ENCODE peak calls at places on chromosomes 5 and 9, in ten cellular contexts. S is SK-N-SH, M is mucosa of descending colon, L is endothelial cell, O is HFFc6, A is GM10248, E is BE2C, K is A549, F is activated B cell treated with CpG ODN at 0.5 μM for 24 hours, N is mammary epithelial cell. T is an unnamed sample.

GRCh38 chr5:68739752-68740151 is 354.1 kb upstream of the SLC30A5 start:
- DNase-seq in O (no peak), K (no peak), F (no peak), A (peak), M (no peak), S (no peak), L (no peak), N (no peak), E (no peak), T (no peak)

GRCh38 chr5:163458778-163459405 is 1.0 kb downstream of the NUDCD2 start:
- DNase-seq in K (no peak), A (no peak), M (no peak), O (no peak), S (no peak), L (no peak), E (no peak), F (no peak), N (peak), T (no peak)

GRCh38 chr9:18922161-18922910 is 110.7 kb downstream of the SAXO1 start:
- DNase-seq in O (no peak), A (no peak), F (no peak), L (no peak), M (no peak), S (peak), N (no peak), K (no peak), E (no peak), T (no peak)

GRCh38 chr5:94857119-94857518 is 238.7 kb downstream of the SLF1 start:
- DNase-seq in F (no peak), A (no peak), K (no peak), E (no peak), O (no peak), M (no peak), L (no peak), S (no peak), N (no peak), T (no peak)

GRCh38 chr9:113636693-113637092 is 173.2 kb downstream of the RGS3 start:
- DNase-seq in S (no peak), L (no peak), N (no peak), F (no peak), E (no peak), K (no peak), A (no peak), M (no peak), O (no peak), T (no peak)

GRCh38 chr5:138716456-138716924 is 36.7 kb upstream of the CTNNA1 start:
- DNase-seq in N (no peak), E (peak), F (no peak), L (no peak), M (no peak), O (no peak), S (peak), A (no peak), K (peak), T (no peak)

GRCh38 chr9:104769655-104770054 is 5.7 kb downstream of the NIPSNAP3B start:
- DNase-seq in E (no peak), O (no peak), L (no peak), K (no peak), A (no peak), S (no peak), M (no peak), N (no peak), F (no peak), T (no peak)

GRCh38 chr5:1735320-1735970 is 64.2 kb downstream of the MRPL36 start:
- DNase-seq in F (no peak), L (no peak), S (no peak), E (no peak), M (no peak), O (no peak), N (no peak), K (no peak), A (no peak), T (no peak)

GRCh38 chr9:86396412-86396811 is 42.2 kb upstream of the TUT7 start:
- DNase-seq in M (no peak), N (no peak), S (no peak), L (no peak), F (no peak), O (no peak), A (no peak), E (no peak), K (no peak), T (no peak)

GRCh38 chr5:90529234-90529938 is at the start of gene LYSMD3:
- DNase-seq in L (peak), K (peak), S (peak), A (peak), M (peak), E (peak), O (peak), N (peak), F (peak), T (peak)

GRCh38 chr5:16589658-16590057 is 27.1 kb downstream of the RETREG1 start:
- DNase-seq in K (no peak), F (no peak), O (no peak), E (no peak), L (no peak), N (no peak), A (no peak), M (no peak), S (no peak), T (no peak)

GRCh38 chr5:16596541-16596940 is 20.3 kb downstream of the RETREG1 start:
- DNase-seq in L (no peak), K (no peak), A (no peak), F (no peak), N (peak), S (no peak), M (no peak), O (peak), E (no peak), T (no peak)

GRCh38 chr5:16593630-16594029 is 23.2 kb downstream of the RETREG1 start:
- DNase-seq in O (no peak), K (no peak), F (no peak), A (no peak), E (no peak), L (no peak), S (no peak), N (no peak), M (no peak), T (no peak)

GRCh38 chr5:16590685-16591084 is 26.1 kb downstream of the RETREG1 start:
- DNase-seq in S (no peak), A (no peak), L (no peak), O (no peak), F (no peak), E (no peak), M (no peak), K (no peak), N (no peak), T (no peak)

DNA sequence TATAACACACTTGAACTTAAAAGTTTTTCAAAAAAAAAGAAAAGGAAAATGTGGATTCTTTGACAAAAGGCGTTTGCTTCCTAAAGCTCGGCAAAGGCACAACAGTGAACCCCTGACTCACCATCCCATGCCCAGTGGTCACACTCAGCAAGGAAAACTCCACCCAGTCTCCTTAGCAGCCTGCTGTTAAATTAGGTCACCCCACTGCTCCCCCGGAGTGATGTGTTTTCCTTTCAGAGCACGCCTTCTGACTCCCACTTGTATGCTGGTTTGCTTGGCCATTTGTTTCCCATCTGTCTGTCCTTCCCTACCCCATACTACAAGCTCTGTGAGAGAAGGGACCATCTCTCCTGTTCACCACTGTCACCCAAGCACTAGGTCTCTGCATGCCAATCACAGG is 23.8 kb downstream of the RETREG1 start:
- DNase-seq in A (no peak), M (no peak), O (peak), E (no peak), L (no peak), S (no peak), K (no peak), F (no peak), N (no peak), T (peak)
- TF ChIP-seq CTCF in A (no peak), M (no peak), O (no peak), E (no peak), L (no peak), S (no peak), K (no peak), F (no peak), N (no peak), T (no peak)

DNA sequence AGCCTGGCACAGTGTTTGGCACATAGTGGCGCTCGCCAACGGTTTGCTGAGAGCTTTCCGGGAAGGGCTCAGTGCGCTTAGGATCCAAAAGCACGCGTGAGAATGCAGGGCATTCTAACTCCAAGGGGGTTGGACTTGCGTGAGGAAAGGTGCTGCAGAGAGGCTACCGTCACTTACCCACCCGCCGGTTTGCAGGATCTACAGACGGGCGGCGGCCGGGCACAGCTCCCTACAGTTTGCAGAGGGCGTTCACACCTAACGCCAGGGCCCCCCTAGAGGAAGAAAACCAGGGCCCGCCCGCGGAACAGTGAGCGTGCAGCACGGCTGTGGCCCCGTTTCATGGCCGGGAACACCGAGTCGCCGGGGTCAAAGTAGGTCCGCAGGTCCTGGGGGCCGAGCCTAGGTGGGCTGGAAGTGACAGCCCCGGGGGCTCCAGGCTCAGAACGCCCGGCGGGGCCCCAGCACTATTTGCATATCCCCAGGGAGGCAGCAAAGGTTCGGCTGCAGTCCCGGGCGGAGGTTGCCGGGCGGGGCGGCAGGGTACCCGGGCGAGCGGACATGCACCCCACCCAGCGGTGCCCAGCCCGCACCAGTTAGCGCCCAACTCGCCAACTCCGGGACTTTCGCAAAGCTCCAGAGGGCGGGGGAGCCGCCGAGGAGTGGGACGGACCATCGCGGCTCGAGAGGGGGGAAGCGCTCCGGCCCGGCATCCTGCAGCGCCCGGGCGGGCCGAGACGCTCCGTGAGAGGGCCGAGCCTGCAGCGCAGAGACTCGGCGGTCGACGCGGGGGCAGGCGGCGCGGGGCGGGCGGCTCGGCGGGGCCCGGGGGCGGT is 498 bp upstream of the GALNT10 start:
- DNase-seq in A (peak), M (peak), S (peak), F (peak), O (peak), L (peak), K (peak), N (peak), E (peak), T (no peak)
- TF ChIP-seq CTCF in A (peak), M (peak), S (peak), F (no peak), O (peak), L (peak), K (peak), N (peak), E (peak), T (no peak)

DNA sequence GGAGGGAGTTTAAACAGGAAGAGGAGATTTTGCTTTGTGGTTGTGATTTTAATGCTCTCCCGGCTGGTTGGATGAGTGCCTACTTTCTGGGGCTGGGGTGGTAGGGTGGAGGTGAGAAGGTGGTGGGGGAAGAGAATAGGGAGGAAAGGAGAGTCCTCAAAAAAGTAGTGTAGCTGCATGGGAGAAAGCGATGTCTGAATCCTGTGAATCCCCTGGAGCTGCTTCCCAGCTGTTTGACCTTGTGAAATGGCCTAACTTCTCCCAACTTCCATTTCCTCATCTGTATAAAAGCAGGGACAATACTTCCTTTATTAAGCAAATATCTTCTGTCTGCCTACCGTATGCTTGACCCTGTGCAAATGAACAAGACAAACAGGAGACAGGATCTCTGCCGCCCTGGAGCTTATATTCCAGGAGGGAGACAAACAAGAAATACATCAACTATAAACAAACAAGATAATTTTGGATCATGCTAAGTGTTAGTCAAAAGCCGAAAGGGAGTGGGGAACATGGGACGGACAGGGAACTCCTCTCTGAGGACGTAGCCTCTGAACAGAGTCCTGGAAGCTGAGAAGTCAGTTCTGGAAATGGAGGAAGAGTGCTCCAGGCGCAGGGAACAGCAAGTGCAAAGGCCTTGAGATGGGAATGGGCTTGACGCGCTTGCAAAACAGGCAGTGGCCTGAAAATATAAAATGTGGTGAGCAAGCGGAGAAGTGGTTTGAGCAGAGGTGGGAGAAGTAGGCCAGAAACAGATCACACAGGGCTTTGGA is 103.5 kb downstream of the SPRY4 start:
- DNase-seq in E (no peak), O (no peak), N (no peak), M (peak), A (no peak), L (no peak), F (no peak), K (peak), S (no peak), T (no peak)
- TF ChIP-seq CTCF in E (no peak), O (no peak), N (no peak), M (no peak), A (no peak), L (no peak), F (no peak), K (no peak), S (no peak), T (no peak)

DNA sequence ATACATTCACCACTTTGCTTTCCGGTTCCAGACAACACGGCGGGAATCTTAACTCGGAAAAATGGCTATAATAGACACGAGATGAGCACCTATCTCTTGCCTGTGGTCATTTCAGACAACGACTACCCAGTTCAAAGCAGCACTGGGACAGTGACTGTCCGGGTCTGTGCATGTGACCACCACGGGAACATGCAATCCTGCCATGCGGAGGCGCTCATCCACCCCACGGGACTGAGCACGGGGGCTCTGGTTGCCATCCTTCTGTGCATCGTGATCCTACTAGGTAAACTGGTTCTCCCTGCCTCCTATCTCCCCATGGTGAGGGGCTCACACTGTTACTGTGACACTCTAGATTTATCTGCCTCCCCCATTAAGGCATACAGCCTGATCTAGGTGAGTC is 124.2 kb downstream of the CDH6 start:
- DNase-seq in M (no peak), A (no peak), O (no peak), L (peak), K (no peak), F (no peak), E (no peak), N (no peak), S (no peak), T (no peak)
- TF ChIP-seq CTCF in M (no peak), A (no peak), O (no peak), L (no peak), K (no peak), F (no peak), E (no peak), N (no peak), S (no peak), T (no peak)

GRCh38 chr9:135890190-135890861 is 17.0 kb downstream of the CAMSAP1 start:
- DNase-seq in K (no peak), E (peak), L (no peak), F (no peak), A (no peak), N (peak), M (no peak), S (peak), O (no peak), T (no peak)
- TF ChIP-seq CTCF in K (no peak), E (no peak), L (no peak), F (no peak), A (no peak), N (no peak), M (no peak), S (no peak), O (no peak), T (no peak)

DNA sequence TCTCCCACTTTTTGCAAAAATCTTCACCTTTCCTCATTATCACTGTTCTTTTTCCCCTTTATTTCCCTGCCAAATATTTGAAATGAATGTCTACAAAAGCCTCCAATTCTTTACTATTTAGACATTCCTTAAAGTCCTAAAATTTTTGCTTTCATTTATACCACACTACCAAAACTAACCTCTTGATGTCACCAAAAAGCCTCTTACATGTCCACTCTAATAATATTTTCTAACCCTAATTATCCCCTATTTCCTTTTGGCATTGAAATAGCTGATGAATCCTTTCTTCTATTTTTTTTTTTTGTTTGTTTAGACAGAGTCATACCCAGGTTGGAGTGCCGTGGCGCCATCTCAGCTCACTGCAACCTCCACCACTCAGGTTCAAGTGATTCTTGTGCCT is 32.3 kb upstream of the NRG2 start:
- DNase-seq in E (no peak), S (peak), K (no peak), L (no peak), M (no peak), N (no peak), F (no peak), A (no peak), O (peak), T (no peak)
- TF ChIP-seq CTCF in E (peak), S (peak), K (peak), L (no peak), M (no peak), N (peak), F (no peak), A (no peak), O (peak), T (no peak)